ENCODE peak calls at places on chromosomes 3 and 15, in nine cellular contexts. K is suprapubic skin; E is NCI-H1417; X is cerebellar cortex; Y is stimulated activated naive CD4-positive, alpha-beta T cell; V is mucosa of gallbladder; W is cardiac septum; O is heart left ventricle; R is HCEC 1CT. J is an unnamed sample.
A peak's percentile ranks its signal among the peaks of the same experiment; 100 is the strongest.

GRCh38 chr15:72502220-72502809 is 28.2 kb downstream of the ARIH1 start:
- DNase-seq in K (no peak), E (no peak), X (no peak), Y (no peak), V (no peak), W (no peak), O (no peak), R (no peak), J (no peak)

GRCh38 chr15:45181491-45182285 is 6.1 kb downstream of the SHF start:
- DNase-seq in K (no peak), E (no peak), X (peak; percentile 92), Y (no peak), V (no peak), W (no peak), O (no peak), R (no peak), J (no peak)

GRCh38 chr15:51298656-51299055 is 39.7 kb downstream of the CYP19A1 start:
- DNase-seq in K (no peak), E (no peak), X (no peak), Y (no peak), V (no peak), W (no peak), O (no peak), R (no peak), J (no peak)

GRCh38 chr15:52392008-52392687 is 96.5 kb upstream of the MYO5C start:
- DNase-seq in K (no peak), E (no peak), X (no peak), Y (no peak), V (no peak), W (no peak), O (no peak), R (no peak), J (peak; percentile 40)

GRCh38 chr3:184040010-184040409 is 8.5 kb downstream of the HTR3D start:
- DNase-seq in K (no peak), E (no peak), X (peak; percentile 35), Y (no peak), V (no peak), W (no peak), O (no peak), R (peak; percentile 54), J (peak; percentile 56)

GRCh38 chr3:98788651-98789050 is 25.5 kb downstream of the ST3GAL6 start:
- DNase-seq in K (no peak), E (no peak), X (no peak), Y (no peak), V (no peak), W (no peak), O (no peak), R (no peak), J (no peak)

GRCh38 chr3:129597792-129598381 is 8.6 kb downstream of the PLXND1 start:
- DNase-seq in K (no peak), E (no peak), X (peak; percentile 29), Y (no peak), V (no peak), W (no peak), O (no peak), R (no peak), J (no peak)

GRCh38 chr15:40040770-40041169 is 1.8 kb upstream of the SRP14 start:
- DNase-seq in K (no peak), E (no peak), X (no peak), Y (no peak), V (no peak), W (no peak), O (no peak), R (no peak), J (no peak)

GRCh38 chr3:149539491-149539890 is 65.0 kb downstream of the TM4SF4 start:
- DNase-seq in K (no peak), E (no peak), X (no peak), Y (no peak), V (no peak), W (no peak), O (no peak), R (no peak), J (no peak)

GRCh38 chr3:14170569-14171159 is 7.7 kb downstream of the XPC start:
- DNase-seq in K (no peak), E (no peak), X (no peak), Y (no peak), V (no peak), W (no peak), O (no peak), R (peak; percentile 85), J (peak; percentile 67)

GRCh38 chr3:65729973-65730372 is 308.7 kb downstream of the MAGI1 start:
- DNase-seq in K (no peak), E (no peak), X (no peak), Y (no peak), V (no peak), W (no peak), O (no peak), R (no peak), J (no peak)

GRCh38 chr3:112628038-112628437 is 12.9 kb downstream of the CCDC80 start:
- DNase-seq in K (no peak), E (peak; percentile 8), X (no peak), Y (no peak), V (no peak), W (no peak), O (no peak), R (no peak), J (no peak)